ENCODE peak calls at places on chromosomes 12 and 14, in four cellular contexts. H is body of pancreas, D is LoVo, Z is EH. N is an unnamed sample.

GRCh38 chr12:22286569-22286968 is 47.9 kb downstream of the ST8SIA1 start:
- DNase-seq in D (no peak), Z (peak), H (no peak), N (no peak)

GRCh38 chr12:33718631-33719030 is 279.0 kb upstream of the SYT10 start:
- DNase-seq in H (no peak), Z (no peak), D (no peak), N (no peak)

GRCh38 chr12:70982286-70982685 is 61.7 kb upstream of the PTPRR start:
- DNase-seq in Z (no peak), H (no peak), D (no peak), N (no peak)

GRCh38 chr12:105099355-105099754 is 8.2 kb upstream of the WASHC4 start:
- DNase-seq in H (no peak), D (no peak), Z (no peak), N (no peak)

GRCh38 chr12:96193725-96194571 is at the start of gene ELK3:
- DNase-seq in Z (peak), H (peak), D (peak), N (peak)

GRCh38 chr14:65412881-65413738 is 580 bp downstream of the FUT8 start:
- DNase-seq in H (no peak), Z (peak), D (peak), N (peak)

GRCh38 chr12:101209319-101210302 is at the start of gene SLC5A8:
- DNase-seq in Z (no peak), D (no peak), H (no peak), N (no peak)

GRCh38 chr14:40697221-40697620 is 909.5 kb upstream of the LRFN5 start:
- DNase-seq in H (no peak), D (no peak), Z (no peak), N (no peak)

GRCh38 chr12:91562476-91562875 is 379.9 kb upstream of the DCN start:
- DNase-seq in Z (no peak), H (no peak), D (no peak), N (no peak)

GRCh38 chr14:79134346-79134745 is 964.2 kb downstream of the NRXN3 start:
- DNase-seq in Z (no peak), H (no peak), D (no peak), N (no peak)

GRCh38 chr12:39990122-39991101 is 115.5 kb downstream of the SLC2A13 start:
- DNase-seq in H (peak), D (peak), Z (peak), N (peak)